ENCODE peak calls at places on chromosomes 12 and 14, in ten cellular contexts. Z, U, Q, W, V, O, C, E, A and Y are unnamed samples.
A peak's percentile ranks its signal among the peaks of the same experiment; 100 is the strongest.

GRCh38 chr12:2958432-2959193 is 584 bp upstream of the TEAD4 start:
- DNase-seq in A (peak; percentile 53), C (peak; percentile 75), O (peak; percentile 37), U (peak; percentile 69), E (peak; percentile 13), Q (peak; percentile 70), Z (peak; percentile 58), V (no peak), W (peak; percentile 73), Y (peak; percentile 68)

GRCh38 chr12:19799216-19799615 is 359.9 kb downstream of the AEBP2 start:
- DNase-seq in Q (no peak), O (no peak), U (no peak), A (no peak), V (no peak), W (no peak), Z (peak; percentile 56), C (no peak), E (no peak), Y (no peak)

GRCh38 chr12:57238854-57239554 is 9.5 kb downstream of the SHMT2 start:
- DNase-seq in E (peak; percentile 67), C (peak; percentile 90), W (peak; percentile 90), U (peak; percentile 68), V (peak; percentile 91), Q (peak; percentile 88), A (peak; percentile 89), Z (peak; percentile 76), O (peak; percentile 86), Y (peak; percentile 93)

GRCh38 chr14:105168979-105169507 is 467 bp upstream of the JAG2 start:
- DNase-seq in V (peak; percentile 45), U (no peak), Z (no peak), W (no peak), C (peak; percentile 63), O (no peak), A (no peak), Q (no peak), E (no peak), Y (no peak)

GRCh38 chr12:71201136-71201679 is 43.4 kb upstream of the TSPAN8 start:
- DNase-seq in Z (no peak), Q (no peak), V (no peak), E (no peak), C (no peak), A (no peak), W (no peak), O (no peak), U (no peak), Y (no peak)

GRCh38 chr14:34937442-34937841 is 45.4 kb upstream of the SRP54 start:
- DNase-seq in Z (no peak), A (no peak), C (no peak), E (no peak), O (no peak), Q (no peak), U (no peak), V (no peak), W (no peak), Y (no peak)

GRCh38 chr14:23910081-23910875 is 43.3 kb upstream of the DHRS4 start:
- DNase-seq in W (peak; percentile 54), O (peak; percentile 29), U (peak; percentile 81), Q (peak; percentile 36), E (no peak), C (peak; percentile 76), A (peak; percentile 53), Z (peak; percentile 49), V (no peak), Y (no peak)

GRCh38 chr12:126337556-126337955 is 1272.3 kb downstream of the AACS start:
- DNase-seq in V (no peak), A (peak; percentile 48), O (no peak), Z (no peak), E (no peak), U (no peak), C (no peak), Q (no peak), W (no peak), Y (no peak)

GRCh38 chr14:68143341-68143807 is 323.8 kb downstream of the RAD51B start:
- DNase-seq in V (no peak), Z (no peak), A (peak; percentile 92), E (peak; percentile 56), Q (peak; percentile 58), O (peak; percentile 87), C (no peak), U (no peak), W (peak; percentile 61), Y (peak; percentile 93)

GRCh38 chr14:59428581-59429012 is 36.6 kb downstream of the GPR135 start:
- DNase-seq in U (no peak), Z (peak; percentile 67), C (no peak), A (peak; percentile 85), O (no peak), Q (no peak), W (no peak), V (no peak), E (no peak), Y (no peak)

DNA sequence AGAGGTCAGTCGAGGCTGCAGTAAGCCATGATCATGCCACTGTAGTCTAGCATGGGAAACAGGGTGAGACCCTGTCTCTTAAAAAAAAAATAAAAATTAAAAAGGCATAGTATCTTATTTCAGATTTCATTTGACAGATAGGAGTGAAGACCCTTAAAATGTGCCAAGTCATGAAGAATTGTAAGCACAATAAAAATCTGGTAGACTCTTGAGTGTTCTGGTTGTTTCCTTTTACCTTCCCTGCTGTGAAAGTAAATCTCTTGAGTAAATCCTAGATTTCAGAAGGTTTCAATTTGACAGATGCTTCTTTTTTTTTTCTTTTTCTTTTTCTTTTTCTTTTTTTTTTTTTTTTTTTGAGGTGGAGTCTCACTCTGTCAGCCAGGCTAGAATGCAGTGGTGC is 109.0 kb downstream of the ESR2 start:
- DNase-seq in C (no peak), U (no peak), Z (no peak), W (no peak), A (no peak), Q (no peak), V (no peak), O (no peak), E (no peak), Y (no peak)
- H3K36me3 ChIP-seq in C (no peaks in the 10 kb centered on the region), U (no peaks in the 10 kb centered on the region), Z (no peaks in the 10 kb centered on the region), W (peaks cover 2% of the 10 kb centered on the region), A (no peaks in the 10 kb centered on the region), Q (peaks cover 9% of the 10 kb centered on the region), V (no peaks in the 10 kb centered on the region), O (peaks cover 77% of the 10 kb centered on the region), E (no peaks in the 10 kb centered on the region), Y (no peaks in the 10 kb centered on the region)

DNA sequence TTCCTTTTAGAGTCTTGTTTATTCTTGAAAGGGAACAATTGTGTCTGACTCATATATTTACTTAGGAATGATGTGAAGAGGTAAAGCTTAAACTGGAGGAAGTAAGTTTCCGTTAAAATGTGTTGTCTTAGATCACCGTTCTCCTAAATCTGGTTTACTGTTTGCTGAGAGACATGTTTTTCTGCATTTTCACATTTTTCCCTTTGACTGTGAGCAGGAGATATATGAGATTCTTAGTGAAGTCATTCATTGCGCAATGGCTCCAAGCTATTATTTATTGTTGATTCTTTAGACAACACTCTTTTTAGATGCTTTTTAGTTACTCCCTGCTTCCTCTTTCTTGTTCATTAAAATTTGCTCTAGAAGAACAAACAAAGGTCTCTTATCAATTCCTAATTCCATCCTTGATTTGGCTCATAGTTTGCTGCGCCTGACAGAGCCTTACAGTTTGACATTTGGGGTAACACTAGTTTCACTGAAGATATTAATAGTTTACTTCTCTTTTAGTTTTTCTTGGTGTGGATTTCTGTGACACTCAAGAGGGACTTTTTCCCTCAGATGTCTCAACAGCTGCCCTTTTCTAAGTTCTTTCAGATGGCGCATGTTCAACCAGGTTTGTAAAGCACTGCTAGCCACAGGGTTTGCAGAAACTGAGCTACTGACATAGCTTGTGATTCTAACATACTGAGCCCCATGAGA is 11.4 kb downstream of the CLECL1 start:
- DNase-seq in Z (no peak), V (no peak), U (peak; percentile 15), A (peak; percentile 58), W (no peak), C (no peak), O (no peak), Q (no peak), E (no peak), Y (no peak)
- H3K4me3 ChIP-seq in Z (no peak overlapping the region), V (no peak overlapping the region), U (no peak overlapping the region), A (no peak overlapping the region), W (no peak overlapping the region), C (no peak overlapping the region), O (no peak overlapping the region), Q (no peak overlapping the region), E (no peak overlapping the region), Y (no peak overlapping the region)

GRCh38 chr14:75587388-75587787 is 9.0 kb downstream of the FLVCR2 start:
- DNase-seq in E (no peak), O (no peak), W (no peak), A (no peak), Q (no peak), C (no peak), Z (no peak), V (no peak), U (no peak), Y (no peak)
- TF ChIP-seq CTCF in E (no peak), O (no peak), W (no peak), A (no peak), Q (no peak), C (no peak), Z (no peak), V (no peak), U (no peak), Y (no peak)

GRCh38 chr14:51609987-51610283 is 41.8 kb upstream of the FRMD6 start:
- DNase-seq in O (no peak), W (peak; percentile 19), Z (peak; percentile 78), U (no peak), A (peak; percentile 65), C (no peak), V (no peak), Q (no peak), E (no peak), Y (no peak)
- H3K36me3 ChIP-seq in O (no peaks in the 10 kb centered on the region), W (no peaks in the 10 kb centered on the region), Z (no peaks in the 10 kb centered on the region), U (no peaks in the 10 kb centered on the region), A (no peaks in the 10 kb centered on the region), C (no peaks in the 10 kb centered on the region), V (no peaks in the 10 kb centered on the region), Q (no peaks in the 10 kb centered on the region), E (no peaks in the 10 kb centered on the region), Y (no peaks in the 10 kb centered on the region)

GRCh38 chr12:53258541-53259539 is 9.3 kb upstream of the ESPL1 start:
- DNase-seq in Q (no peak), V (no peak), U (no peak), C (no peak), Z (no peak), W (no peak), A (no peak), E (no peak), O (no peak), Y (no peak)
- H3K4me3 ChIP-seq in Q (no peak overlapping the region), V (no peak overlapping the region), U (no peak overlapping the region), C (no peak overlapping the region), Z (no peak overlapping the region), W (no peak overlapping the region), A (no peak overlapping the region), E (no peak overlapping the region), O (no peak overlapping the region), Y (no peak overlapping the region)

DNA sequence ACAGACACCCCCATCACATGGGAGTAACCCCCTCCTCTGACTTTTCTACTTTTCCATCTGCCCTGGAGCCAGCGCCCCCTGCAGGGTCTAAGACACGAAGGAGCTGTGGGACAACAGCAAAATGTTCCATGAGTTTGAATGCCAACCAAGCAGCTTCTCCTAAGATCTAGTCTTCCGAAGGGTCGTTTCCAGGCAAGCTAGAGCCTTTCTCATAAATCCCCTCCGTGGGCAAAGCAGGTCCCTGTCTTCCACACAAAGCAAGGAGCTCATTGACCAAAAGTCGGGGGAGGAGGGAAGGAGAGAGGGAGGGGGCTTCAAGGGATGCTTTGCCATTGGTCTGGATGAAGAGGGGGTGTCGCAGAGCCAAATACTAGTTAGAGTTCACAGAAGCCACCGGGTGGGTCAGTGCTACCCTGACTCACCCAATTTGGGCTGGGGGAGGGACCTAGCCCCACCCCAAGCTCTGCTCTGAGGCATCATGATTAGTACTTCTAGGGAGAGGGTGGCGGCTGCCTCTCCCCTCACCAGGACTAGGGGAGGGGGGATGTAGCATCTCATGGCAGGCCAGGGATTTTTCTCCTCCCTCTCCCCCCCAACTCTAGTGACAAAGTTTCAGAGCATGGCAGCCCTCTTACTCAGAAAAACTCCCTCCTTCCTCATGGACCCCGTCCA is 1.6 kb downstream of the MSI1 start:
- DNase-seq in Z (no peak), E (no peak), U (no peak), C (peak; percentile 62), A (no peak), Q (no peak), V (no peak), O (no peak), W (peak; percentile 24), Y (no peak)
- TF ChIP-seq CTCF in Z (peak; percentile 73), E (no peak), U (peak; percentile 56), C (peak; percentile 49), A (peak; percentile 46), Q (no peak), V (peak; percentile 50), O (no peak), W (no peak), Y (no peak)